ENCODE peak calls at places on chromosomes 4 and X, in seven cellular contexts. L is GM12865; G is cardiac muscle cell; W is mesothelial cell of epicardium; A is DMS53; F is stimulated activated CD4-positive, alpha-beta T cell treated with anti-CD3 and anti-CD28 coated beads, Interleukin-2, amount 100 ng/mL, for 48 hours; C is NCI-H82. S is an unnamed sample.

GRCh38 chr4:139734875-139735380 is 69.3 kb downstream of the MGST2 start:
- DNase-seq in L (peak; percentile 24), G (peak; percentile 95), W (peak; percentile 94), A (peak; percentile 97), F (peak; percentile 45), C (peak; percentile 99), S (peak; percentile 54)

GRCh38 chr4:17981063-17981462 is 40.5 kb downstream of the LCORL start:
- DNase-seq in L (no peak), G (no peak), W (no peak), A (no peak), F (no peak), C (no peak), S (no peak)

GRCh38 chr4:38461342-38461741 is 202.7 kb upstream of the KLF3 start:
- DNase-seq in L (no peak), G (no peak), W (no peak), A (no peak), F (no peak), C (no peak), S (no peak)

GRCh38 chrX:21529771-21530170 is 128.4 kb downstream of the KLHL34 start:
- DNase-seq in L (no peak), G (no peak), W (no peak), A (no peak), F (no peak), C (no peak), S (no peak)

GRCh38 chr4:88659061-88659889 is 38.4 kb downstream of the NAP1L5 start:
- DNase-seq in L (peak; percentile 60), G (peak; percentile 77), W (no peak), A (peak; percentile 72), F (no peak), C (peak; percentile 84), S (no peak)

GRCh38 chrX:23598561-23598960 is 68.7 kb upstream of the PRDX4 start:
- DNase-seq in L (no peak), G (no peak), W (no peak), A (no peak), F (no peak), C (no peak), S (no peak)

GRCh38 chr4:105978684-105979296 is 83.5 kb downstream of the NPNT start:
- DNase-seq in L (no peak), G (no peak), W (no peak), A (no peak), F (no peak), C (no peak), S (no peak)

GRCh38 chr4:118773082-118773792 is 62.7 kb downstream of the SEC24D start:
- DNase-seq in L (no peak), G (no peak), W (no peak), A (no peak), F (no peak), C (no peak), S (no peak)